ENCODE peak calls at places on chromosomes 13 and 19, in ten cellular contexts. One of them, this sample, is unnamed.

GRCh38 chr19:8811315-8812172 is 20.6 kb downstream of the ZNF558 start:
- DNase-seq in cerebellum: no peak
- DNase-seq in substantia nigra: no peak
- DNase-seq in T-helper 17 cell: no peak
- DNase-seq in effector memory CD8-positive, alpha-beta T cell: no peak
- DNase-seq in progenitor cell of endocrine pancreas: no peak
- DNase-seq in NCI-H1092 treated with DMSO at 0.1 percent for 48 hours: no peak
- DNase-seq in fibroblast of villous mesenchyme: peak
- DNase-seq in stimulated activated CD4-positive, alpha-beta T cell treated with anti-CD3 and anti-CD28 coated beads, Interleukin-12 subunit alpha, Interleukin-12 subunit beta, amount 100 ng/mL, for 24 hours: no peak
- DNase-seq in ELR: peak
- DNase-seq in this sample: no peak

GRCh38 chr13:114118763-114119123 is 13.7 kb downstream of the RASA3 start:
- DNase-seq in substantia nigra: no peak
- DNase-seq in effector memory CD8-positive, alpha-beta T cell: no peak
- DNase-seq in stimulated activated CD4-positive, alpha-beta T cell treated with anti-CD3 and anti-CD28 coated beads, Interleukin-12 subunit alpha, Interleukin-12 subunit beta, amount 100 ng/mL, for 24 hours: no peak
- DNase-seq in cerebellum: no peak
- DNase-seq in fibroblast of villous mesenchyme: peak
- DNase-seq in ELR: peak
- DNase-seq in T-helper 17 cell: no peak
- DNase-seq in NCI-H1092 treated with DMSO at 0.1 percent for 48 hours: no peak
- DNase-seq in progenitor cell of endocrine pancreas: no peak
- DNase-seq in this sample: no peak

GRCh38 chr13:110319774-110320509 is 12.9 kb downstream of the COL4A2 start:
- DNase-seq in cerebellum: no peak
- DNase-seq in effector memory CD8-positive, alpha-beta T cell: no peak
- DNase-seq in substantia nigra: no peak
- DNase-seq in ELR: peak
- DNase-seq in stimulated activated CD4-positive, alpha-beta T cell treated with anti-CD3 and anti-CD28 coated beads, Interleukin-12 subunit alpha, Interleukin-12 subunit beta, amount 100 ng/mL, for 24 hours: no peak
- DNase-seq in T-helper 17 cell: no peak
- DNase-seq in NCI-H1092 treated with DMSO at 0.1 percent for 48 hours: no peak
- DNase-seq in fibroblast of villous mesenchyme: peak
- DNase-seq in progenitor cell of endocrine pancreas: no peak
- DNase-seq in this sample: no peak

GRCh38 chr13:30241537-30241936 is 65.8 kb downstream of the KATNAL1 start:
- DNase-seq in stimulated activated CD4-positive, alpha-beta T cell treated with anti-CD3 and anti-CD28 coated beads, Interleukin-12 subunit alpha, Interleukin-12 subunit beta, amount 100 ng/mL, for 24 hours: no peak
- DNase-seq in ELR: no peak
- DNase-seq in effector memory CD8-positive, alpha-beta T cell: no peak
- DNase-seq in fibroblast of villous mesenchyme: no peak
- DNase-seq in T-helper 17 cell: no peak
- DNase-seq in NCI-H1092 treated with DMSO at 0.1 percent for 48 hours: no peak
- DNase-seq in progenitor cell of endocrine pancreas: no peak
- DNase-seq in substantia nigra: no peak
- DNase-seq in cerebellum: no peak
- DNase-seq in this sample: no peak

GRCh38 chr13:91482427-91482826 is 84.0 kb downstream of the GPC5 start:
- DNase-seq in substantia nigra: no peak
- DNase-seq in effector memory CD8-positive, alpha-beta T cell: no peak
- DNase-seq in fibroblast of villous mesenchyme: no peak
- DNase-seq in cerebellum: no peak
- DNase-seq in T-helper 17 cell: no peak
- DNase-seq in ELR: no peak
- DNase-seq in NCI-H1092 treated with DMSO at 0.1 percent for 48 hours: no peak
- DNase-seq in progenitor cell of endocrine pancreas: no peak
- DNase-seq in stimulated activated CD4-positive, alpha-beta T cell treated with anti-CD3 and anti-CD28 coated beads, Interleukin-12 subunit alpha, Interleukin-12 subunit beta, amount 100 ng/mL, for 24 hours: no peak
- DNase-seq in this sample: no peak

GRCh38 chr13:113856716-113857065 is 7.2 kb downstream of the GAS6 start:
- DNase-seq in NCI-H1092 treated with DMSO at 0.1 percent for 48 hours: no peak
- DNase-seq in cerebellum: peak
- DNase-seq in substantia nigra: no peak
- DNase-seq in fibroblast of villous mesenchyme: peak
- DNase-seq in stimulated activated CD4-positive, alpha-beta T cell treated with anti-CD3 and anti-CD28 coated beads, Interleukin-12 subunit alpha, Interleukin-12 subunit beta, amount 100 ng/mL, for 24 hours: no peak
- DNase-seq in T-helper 17 cell: no peak
- DNase-seq in effector memory CD8-positive, alpha-beta T cell: no peak
- DNase-seq in progenitor cell of endocrine pancreas: no peak
- DNase-seq in ELR: peak
- DNase-seq in this sample: no peak

GRCh38 chr19:2054763-2055162 is 3.7 kb upstream of the MKNK2 start:
- DNase-seq in substantia nigra: no peak
- DNase-seq in cerebellum: no peak
- DNase-seq in NCI-H1092 treated with DMSO at 0.1 percent for 48 hours: no peak
- DNase-seq in ELR: no peak
- DNase-seq in stimulated activated CD4-positive, alpha-beta T cell treated with anti-CD3 and anti-CD28 coated beads, Interleukin-12 subunit alpha, Interleukin-12 subunit beta, amount 100 ng/mL, for 24 hours: no peak
- DNase-seq in fibroblast of villous mesenchyme: no peak
- DNase-seq in effector memory CD8-positive, alpha-beta T cell: no peak
- DNase-seq in progenitor cell of endocrine pancreas: no peak
- DNase-seq in T-helper 17 cell: no peak
- DNase-seq in this sample: no peak

GRCh38 chr19:56155124-56155687 is 14.1 kb downstream of the ZNF444 start:
- DNase-seq in cerebellum: no peak
- DNase-seq in fibroblast of villous mesenchyme: no peak
- DNase-seq in progenitor cell of endocrine pancreas: no peak
- DNase-seq in effector memory CD8-positive, alpha-beta T cell: no peak
- DNase-seq in stimulated activated CD4-positive, alpha-beta T cell treated with anti-CD3 and anti-CD28 coated beads, Interleukin-12 subunit alpha, Interleukin-12 subunit beta, amount 100 ng/mL, for 24 hours: no peak
- DNase-seq in T-helper 17 cell: no peak
- DNase-seq in ELR: no peak
- DNase-seq in substantia nigra: no peak
- DNase-seq in NCI-H1092 treated with DMSO at 0.1 percent for 48 hours: no peak
- DNase-seq in this sample: no peak

GRCh38 chr13:42847891-42848663 is 66.7 kb downstream of the FAM216B start:
- DNase-seq in cerebellum: no peak
- DNase-seq in T-helper 17 cell: no peak
- DNase-seq in ELR: peak
- DNase-seq in stimulated activated CD4-positive, alpha-beta T cell treated with anti-CD3 and anti-CD28 coated beads, Interleukin-12 subunit alpha, Interleukin-12 subunit beta, amount 100 ng/mL, for 24 hours: no peak
- DNase-seq in NCI-H1092 treated with DMSO at 0.1 percent for 48 hours: no peak
- DNase-seq in fibroblast of villous mesenchyme: no peak
- DNase-seq in progenitor cell of endocrine pancreas: no peak
- DNase-seq in substantia nigra: no peak
- DNase-seq in effector memory CD8-positive, alpha-beta T cell: no peak
- DNase-seq in this sample: no peak

GRCh38 chr13:71865858-71866172 is 1.2 kb downstream of the DACH1 start:
- DNase-seq in progenitor cell of endocrine pancreas: peak
- DNase-seq in cerebellum: no peak
- DNase-seq in NCI-H1092 treated with DMSO at 0.1 percent for 48 hours: peak
- DNase-seq in effector memory CD8-positive, alpha-beta T cell: no peak
- DNase-seq in T-helper 17 cell: no peak
- DNase-seq in stimulated activated CD4-positive, alpha-beta T cell treated with anti-CD3 and anti-CD28 coated beads, Interleukin-12 subunit alpha, Interleukin-12 subunit beta, amount 100 ng/mL, for 24 hours: no peak
- DNase-seq in ELR: peak
- DNase-seq in fibroblast of villous mesenchyme: peak
- DNase-seq in substantia nigra: no peak
- DNase-seq in this sample: no peak

GRCh38 chr19:4755459-4755858 is 31.8 kb upstream of the DPP9 start:
- DNase-seq in T-helper 17 cell: no peak
- DNase-seq in cerebellum: no peak
- DNase-seq in substantia nigra: no peak
- DNase-seq in effector memory CD8-positive, alpha-beta T cell: no peak
- DNase-seq in ELR: no peak
- DNase-seq in progenitor cell of endocrine pancreas: no peak
- DNase-seq in stimulated activated CD4-positive, alpha-beta T cell treated with anti-CD3 and anti-CD28 coated beads, Interleukin-12 subunit alpha, Interleukin-12 subunit beta, amount 100 ng/mL, for 24 hours: no peak
- DNase-seq in NCI-H1092 treated with DMSO at 0.1 percent for 48 hours: no peak
- DNase-seq in fibroblast of villous mesenchyme: no peak
- DNase-seq in this sample: no peak

GRCh38 chr19:18202759-18203407 is 959 bp downstream of the RAB3A start:
- DNase-seq in stimulated activated CD4-positive, alpha-beta T cell treated with anti-CD3 and anti-CD28 coated beads, Interleukin-12 subunit alpha, Interleukin-12 subunit beta, amount 100 ng/mL, for 24 hours: no peak
- DNase-seq in effector memory CD8-positive, alpha-beta T cell: no peak
- DNase-seq in NCI-H1092 treated with DMSO at 0.1 percent for 48 hours: peak
- DNase-seq in progenitor cell of endocrine pancreas: no peak
- DNase-seq in cerebellum: peak
- DNase-seq in T-helper 17 cell: no peak
- DNase-seq in substantia nigra: peak
- DNase-seq in fibroblast of villous mesenchyme: no peak
- DNase-seq in ELR: peak
- DNase-seq in this sample: no peak

This sample was measured in mesothelial cell of epicardium.